ENCODE peak calls at places on chromosomes 12 and 14, in five cellular contexts. T is Peyer's patch, F is cerebellum, V is foreskin fibroblast, Q is NCI-H1417. X is an unnamed sample.

GRCh38 chr12:40827923-40828592 is 135.8 kb downstream of the CNTN1 start:
- DNase-seq in T (no peak), F (peak; percentile 43), V (no peak), Q (peak; percentile 53), X (no peak)

GRCh38 chr14:56137842-56138241 is 19.6 kb downstream of the PELI2 start:
- DNase-seq in T (no peak), F (no peak), V (no peak), Q (no peak), X (no peak)

GRCh38 chr12:131452444-131452860 is 258.4 kb upstream of the SFSWAP start:
- DNase-seq in T (peak; percentile 47), F (no peak), V (no peak), Q (no peak), X (no peak)

GRCh38 chr12:61412209-61412608 is 848.0 kb upstream of the USP15 start:
- DNase-seq in T (no peak), F (no peak), V (no peak), Q (no peak), X (no peak)

GRCh38 chr12:1857821-1858220 is 37.5 kb downstream of the LRTM2 start:
- DNase-seq in T (peak; percentile 15), F (no peak), V (no peak), Q (no peak), X (no peak)

GRCh38 chr14:43503508-43503907 is 1003.6 kb downstream of the FSCB start:
- DNase-seq in T (no peak), F (no peak), V (no peak), Q (no peak), X (no peak)

GRCh38 chr12:67892289-67892688 is 97.0 kb upstream of the IFNG-AS1 start:
- DNase-seq in T (no peak), F (peak; percentile 12), V (no peak), Q (no peak), X (no peak)

GRCh38 chr12:62714409-62715075 is 220.4 kb downstream of the PPM1H start:
- DNase-seq in T (no peak), F (no peak), V (no peak), Q (no peak), X (no peak)

GRCh38 chr14:25116607-25117006 is 66.7 kb upstream of the STXBP6 start:
- DNase-seq in T (no peak), F (no peak), V (peak; percentile 17), Q (no peak), X (no peak)

GRCh38 chr12:44653886-44654527 is 222.1 kb downstream of the NELL2 start:
- DNase-seq in T (no peak), F (no peak), V (no peak), Q (no peak), X (no peak)

GRCh38 chr14:97367278-97367677 is 570.1 kb downstream of the VRK1 start:
- DNase-seq in T (no peak), F (no peak), V (no peak), Q (no peak), X (no peak)

GRCh38 chr12:28998662-28999120 is 150.4 kb upstream of the FAR2 start:
- DNase-seq in T (no peak), F (peak; percentile 9), V (peak; percentile 46), Q (no peak), X (no peak)

GRCh38 chr12:26658991-26659390 is 174.0 kb downstream of the ITPR2 start:
- DNase-seq in T (no peak), F (no peak), V (no peak), Q (no peak), X (no peak)

GRCh38 chr12:62703011-62703380 is 232.0 kb downstream of the PPM1H start:
- DNase-seq in T (no peak), F (no peak), V (peak; percentile 49), Q (no peak), X (peak; percentile 52)

GRCh38 chr12:94100990-94101901 is 47.1 kb upstream of the PLXNC1 start:
- DNase-seq in T (peak; percentile 88), F (peak; percentile 41), V (peak; percentile 53), Q (peak; percentile 85), X (no peak)

GRCh38 chr12:113634982-113635381 is 163.3 kb upstream of the LHX5 start:
- DNase-seq in T (no peak), F (no peak), V (no peak), Q (peak; percentile 47), X (no peak)

GRCh38 chr12:77384941-77385340 is 319.6 kb upstream of the E2F7 start:
- DNase-seq in T (no peak), F (no peak), V (no peak), Q (no peak), X (no peak)

GRCh38 chr14:52220924-52221802 is 46.3 kb upstream of the PTGDR start:
- DNase-seq in T (no peak), F (no peak), V (no peak), Q (no peak), X (no peak)

GRCh38 chr14:24179961-24180726 is 8.3 kb downstream of the REC8 start:
- DNase-seq in T (no peak), F (peak; percentile 47), V (peak; percentile 74), Q (no peak), X (no peak)

GRCh38 chr12:3161861-3162260 is 84.7 kb downstream of the TSPAN9 start:
- DNase-seq in T (no peak), F (no peak), V (no peak), Q (no peak), X (no peak)

GRCh38 chr14:105830171-105830570 is 303.8 kb downstream of the TMEM121 start:
- DNase-seq in T (no peak), F (no peak), V (no peak), Q (no peak), X (no peak)

GRCh38 chr12:1582709-1583050 is 11.7 kb downstream of the FBXL14 start:
- DNase-seq in T (no peak), F (no peak), V (no peak), Q (peak; percentile 28), X (no peak)

GRCh38 chr12:120365675-120366340 is 3.2 kb downstream of the MSI1 start:
- DNase-seq in T (peak; percentile 85), F (no peak), V (no peak), Q (no peak), X (no peak)

GRCh38 chr12:30043151-30043550 is 259.4 kb upstream of the TMTC1 start:
- DNase-seq in T (no peak), F (no peak), V (no peak), Q (no peak), X (no peak)

X was measured in PC-9.